ENCODE peak calls at places on chromosome 5, in ten cellular contexts. O, Q, R, M, H, X, E, S, C and W are unnamed samples.

GRCh38 chr5:56516441-56516840 is 283.3 kb upstream of the ANKRD55 start:
- DNase-seq in O (no peak), X (no peak), R (no peak), C (no peak), H (no peak), E (no peak), M (no peak), Q (no peak), S (no peak), W (peak)

GRCh38 chr5:78985407-78986223 is 505 bp upstream of the ARSB start:
- DNase-seq in Q (peak), C (no peak), M (peak), X (no peak), E (peak), S (peak), H (peak), R (peak), O (peak), W (peak)

GRCh38 chr5:150081541-150082283 is 4.6 kb downstream of the CSF1R start:
- DNase-seq in R (no peak), C (peak), Q (no peak), S (peak), O (peak), X (no peak), M (no peak), E (no peak), H (peak), W (no peak)

GRCh38 chr5:82004511-82004910 is 32.7 kb downstream of the ATG10 start:
- DNase-seq in Q (no peak), M (no peak), S (no peak), R (peak), C (no peak), H (no peak), O (no peak), X (no peak), E (no peak), W (no peak)

GRCh38 chr5:88687253-88687955 is 195.6 kb downstream of the MEF2C start:
- DNase-seq in S (peak), C (no peak), R (no peak), X (no peak), M (no peak), H (no peak), E (no peak), O (no peak), Q (no peak), W (peak)

GRCh38 chr5:77282337-77283027 is 72.0 kb downstream of the PDE8B start:
- DNase-seq in E (no peak), S (no peak), R (peak), C (peak), O (no peak), H (peak), Q (no peak), M (no peak), X (no peak), W (peak)

GRCh38 chr5:83363111-83363510 is 108.4 kb upstream of the VCAN start:
- DNase-seq in C (no peak), H (no peak), E (no peak), X (no peak), Q (no peak), M (no peak), O (no peak), S (no peak), R (no peak), W (no peak)

GRCh38 chr5:96597441-96598020 is 64.6 kb upstream of the CAST start:
- DNase-seq in R (peak), S (no peak), X (no peak), M (no peak), E (no peak), H (no peak), Q (no peak), C (no peak), O (no peak), W (no peak)

GRCh38 chr5:170546257-170546656 is 42.4 kb downstream of the KCNIP1 start:
- DNase-seq in O (no peak), S (peak), E (no peak), R (no peak), Q (no peak), C (no peak), X (no peak), M (no peak), H (no peak), W (no peak)

GRCh38 chr5:76145945-76146344 is 62.8 kb downstream of the SV2C start:
- DNase-seq in M (no peak), S (peak), E (no peak), Q (no peak), X (no peak), C (no peak), O (no peak), H (no peak), R (peak), W (no peak)

GRCh38 chr5:141941307-141941706 is 16.7 kb downstream of the PCDH12 start:
- DNase-seq in X (no peak), C (no peak), M (no peak), E (no peak), O (no peak), H (no peak), S (no peak), R (peak), Q (no peak), W (no peak)